ENCODE peak calls at places on chromosomes 11 and 22, in ten cellular contexts. M, X, I, D, N, R, C, V, A and S are unnamed samples.

GRCh38 chr11:119647254-119647653 is 81.7 kb downstream of the NECTIN1 start:
- DNase-seq in I (no peak), C (peak), N (no peak), X (no peak), V (no peak), D (no peak), A (no peak), R (no peak), M (no peak), S (no peak)

GRCh38 chr11:114291381-114291780 is 4.8 kb upstream of the NNMT start:
- DNase-seq in X (no peak), C (no peak), M (no peak), I (no peak), D (no peak), N (no peak), V (no peak), R (no peak), A (no peak), S (no peak)

GRCh38 chr11:134098566-134099184 is 29.8 kb downstream of the JAM3 start:
- DNase-seq in C (no peak), D (no peak), N (no peak), I (no peak), M (no peak), X (no peak), A (no peak), V (no peak), R (no peak), S (no peak)

GRCh38 chr11:73382747-73383146 is 6.5 kb downstream of the RELT start:
- DNase-seq in X (no peak), D (no peak), N (no peak), A (peak), I (no peak), V (no peak), M (no peak), C (no peak), R (no peak), S (no peak)

GRCh38 chr11:127651175-127651887 is 650.8 kb upstream of the KIRREL3 start:
- DNase-seq in M (no peak), N (no peak), A (no peak), I (no peak), D (no peak), V (no peak), X (no peak), C (no peak), R (no peak), S (no peak)

GRCh38 chr11:61972112-61972795 is 4.8 kb upstream of the FTH1 start:
- DNase-seq in N (no peak), A (no peak), R (no peak), X (no peak), V (no peak), D (no peak), C (no peak), M (no peak), I (peak), S (no peak)

GRCh38 chr11:66868726-66869291 is 11.9 kb downstream of the LRFN4 start:
- DNase-seq in M (no peak), A (peak), D (no peak), R (peak), I (peak), X (peak), V (peak), N (no peak), C (no peak), S (no peak)

GRCh38 chr11:83477772-83478171 is 191.6 kb upstream of the CCDC90B start:
- DNase-seq in D (no peak), C (no peak), X (no peak), A (no peak), R (no peak), M (no peak), I (no peak), N (no peak), V (no peak), S (no peak)

GRCh38 chr11:12800032-12800671 is 125.9 kb downstream of the TEAD1 start:
- DNase-seq in D (no peak), C (no peak), R (no peak), A (no peak), I (no peak), X (no peak), M (no peak), N (no peak), V (peak), S (peak)

GRCh38 chr11:69447786-69448185 is 33.7 kb upstream of the LINC01488 start:
- DNase-seq in V (no peak), X (no peak), C (peak), I (no peak), D (no peak), M (no peak), R (no peak), N (no peak), A (no peak), S (no peak)

GRCh38 chr11:14249121-14249963 is 109.6 kb downstream of the RRAS2 start:
- DNase-seq in A (peak), R (peak), X (peak), V (peak), N (no peak), I (peak), D (peak), M (peak), C (peak), S (no peak)

GRCh38 chr22:42947211-42947990 is 67.5 kb downstream of the PACSIN2 start:
- DNase-seq in N (no peak), A (no peak), C (peak), I (no peak), V (no peak), X (peak), R (peak), D (peak), M (peak), S (no peak)

GRCh38 chr22:46574993-46575914 is 37.8 kb upstream of the CELSR1 start:
- DNase-seq in A (no peak), R (peak), C (no peak), X (peak), D (peak), I (peak), N (no peak), V (peak), M (no peak), S (no peak)

GRCh38 chr22:34502821-34503220 is 563.1 kb upstream of the ISX start:
- DNase-seq in V (no peak), C (no peak), I (no peak), R (no peak), N (no peak), X (no peak), M (no peak), D (no peak), A (no peak), S (peak)

GRCh38 chr11:64619811-64620285 is 28.8 kb downstream of the SLC22A12 start:
- DNase-seq in C (no peak), V (peak), X (peak), N (no peak), A (no peak), I (no peak), R (peak), M (peak), D (peak), S (no peak)

GRCh38 chr11:128757235-128757711 is 63.4 kb downstream of the FLI1 start:
- DNase-seq in V (peak), N (no peak), A (peak), R (no peak), M (no peak), I (no peak), D (peak), X (peak), C (no peak), S (no peak)

DNA sequence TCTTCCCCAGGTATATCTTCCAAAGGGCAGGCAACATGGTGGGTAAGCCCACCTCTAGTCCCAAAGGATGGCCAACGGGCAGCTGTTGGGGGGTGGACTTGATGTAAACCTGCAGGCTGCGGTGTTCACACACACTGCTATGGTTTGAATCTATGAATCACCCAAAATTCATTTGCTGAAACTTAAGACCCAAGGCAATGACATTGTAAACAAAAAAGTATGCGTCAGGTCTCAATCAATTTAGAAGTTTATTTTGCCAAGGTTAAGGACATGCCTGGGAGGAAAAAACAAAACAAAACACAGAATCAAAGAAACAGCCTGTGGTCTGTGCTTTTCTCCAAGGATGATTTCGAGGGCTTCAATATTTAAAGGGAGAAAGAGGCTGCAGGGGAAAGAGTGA is 18.3 kb downstream of the RCN1 start:
- DNase-seq in N (no peak), A (no peak), R (no peak), V (no peak), X (no peak), I (no peak), M (no peak), C (no peak), D (no peak), S (no peak)
- H3K27ac ChIP-seq in N (no peak), A (no peak), R (no peak), V (no peak), X (no peak), I (no peak), M (no peak), C (no peak), D (no peak), S (no peak)

DNA sequence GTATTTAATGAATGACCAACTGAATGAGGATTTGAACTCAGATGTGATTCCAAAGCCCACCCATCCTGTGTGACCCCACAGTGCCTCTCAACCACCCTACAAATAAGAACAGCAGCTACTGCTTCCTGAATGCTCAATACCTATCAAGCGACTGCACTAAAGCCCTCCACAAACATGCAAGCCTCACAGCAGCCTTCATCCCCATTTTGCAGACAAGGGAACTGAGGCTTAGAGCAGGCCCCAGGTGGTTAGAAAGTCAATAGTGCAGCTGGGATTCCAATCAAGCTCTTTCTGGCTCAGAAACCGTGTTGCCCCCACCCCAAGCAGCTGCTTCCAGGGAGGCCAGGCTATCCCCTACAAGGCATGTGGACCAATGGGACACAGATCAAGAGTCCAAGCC is 57.2 kb downstream of the SMCO4 start:
- DNase-seq in X (no peak), C (no peak), M (no peak), N (no peak), I (no peak), R (no peak), V (no peak), A (no peak), D (no peak), S (no peak)
- H3K27ac ChIP-seq in X (no peak), C (no peak), M (no peak), N (no peak), I (no peak), R (no peak), V (no peak), A (no peak), D (no peak), S (no peak)

DNA sequence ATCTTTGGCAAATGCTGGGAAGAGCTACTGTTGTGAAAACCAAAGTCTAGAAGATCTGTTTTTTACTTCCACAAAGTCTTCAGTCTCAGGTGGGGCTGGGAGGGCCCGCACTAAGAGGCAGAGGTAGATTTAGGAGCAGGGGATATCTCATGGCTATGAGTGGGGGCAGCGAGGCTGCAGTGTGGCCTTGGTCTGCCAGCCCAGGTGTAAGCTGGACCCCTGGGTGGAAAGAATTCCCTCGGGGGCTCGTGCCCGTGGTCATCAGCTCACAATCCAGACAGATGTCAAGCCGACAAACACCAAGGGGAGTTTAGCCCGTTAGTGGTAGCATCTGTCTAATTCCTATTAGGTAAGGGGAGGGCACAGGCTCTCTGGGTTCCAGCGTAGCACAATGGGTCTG is 9.0 kb downstream of the PKNOX2 start:
- DNase-seq in X (no peak), V (no peak), C (no peak), R (no peak), N (no peak), I (no peak), A (no peak), M (no peak), D (no peak), S (no peak)
- H3K27ac ChIP-seq in X (no peak), V (no peak), C (no peak), R (no peak), N (no peak), I (no peak), A (no peak), M (no peak), D (no peak), S (no peak)

GRCh38 chr11:93116641-93117577 is 80.9 kb downstream of the SLC36A4 start:
- DNase-seq in A (no peak), D (no peak), I (no peak), C (no peak), M (no peak), X (peak), N (no peak), V (peak), R (peak), S (no peak)

GRCh38 chr11:93117578-93117964 is 80.2 kb downstream of the SLC36A4 start:
- DNase-seq in A (no peak), M (no peak), N (no peak), C (no peak), D (no peak), V (no peak), I (no peak), X (no peak), R (no peak), S (no peak)

GRCh38 chr11:93113824-93114223 is 84.0 kb downstream of the SLC36A4 start:
- DNase-seq in A (no peak), D (no peak), V (no peak), M (no peak), N (no peak), I (no peak), X (peak), R (peak), C (no peak), S (no peak)
- H3K27ac ChIP-seq in A (no peak), D (no peak), V (no peak), M (no peak), N (no peak), I (no peak), X (no peak), R (no peak), C (no peak), S (no peak)

GRCh38 chr11:10327254-10327653 is 22.4 kb downstream of the ADM start:
- DNase-seq in I (no peak), C (no peak), V (no peak), M (no peak), X (no peak), R (no peak), D (no peak), A (no peak), N (no peak), S (no peak)
- H3K27ac ChIP-seq in I (peak), C (no peak), V (peak), M (peak), X (no peak), R (no peak), D (peak), A (peak), N (peak), S (no peak)

GRCh38 chr22:35617137-35617755 is at the start of gene MB:
- DNase-seq in C (peak), V (no peak), N (no peak), A (no peak), X (no peak), M (no peak), I (no peak), R (no peak), D (peak), S (no peak)
- H3K27ac ChIP-seq in C (peak), V (no peak), N (no peak), A (peak), X (no peak), M (no peak), I (no peak), R (no peak), D (peak), S (no peak)

GRCh38 chr11:450809-451451 is 851 bp downstream of the PTDSS2 start:
- DNase-seq in X (peak), V (peak), M (peak), R (peak), N (no peak), C (no peak), I (peak), D (peak), A (peak), S (peak)
- H3K27ac ChIP-seq in X (no peak), V (peak), M (no peak), R (no peak), N (no peak), C (peak), I (peak), D (peak), A (peak), S (no peak)

DNA sequence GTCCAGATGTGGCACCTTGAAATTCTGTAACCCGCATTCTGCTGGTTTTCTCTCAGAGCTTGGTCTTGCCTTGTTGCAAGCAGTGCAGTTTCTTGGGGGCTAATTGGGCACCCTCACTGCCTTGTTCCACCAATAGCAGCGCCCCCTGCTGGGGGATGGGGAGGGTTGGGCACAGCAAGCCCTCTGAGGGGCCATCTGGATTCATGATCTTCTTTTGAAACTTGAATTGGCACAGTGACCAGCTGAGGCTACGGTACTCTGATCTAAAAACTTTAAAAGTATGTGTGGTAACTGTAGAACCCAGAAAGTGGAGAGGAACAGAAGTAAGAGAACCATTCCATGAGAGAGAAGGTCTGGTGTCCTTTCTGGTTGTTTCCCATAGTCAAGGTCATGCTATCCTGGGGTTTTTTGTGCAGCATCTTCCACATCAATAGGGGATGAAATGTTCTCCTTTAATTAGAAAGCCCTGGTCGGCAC is 64.2 kb downstream of the MED15 start:
- DNase-seq in X (peak), D (peak), R (peak), C (no peak), I (no peak), V (peak), M (no peak), A (peak), N (no peak), S (no peak)
- H3K27ac ChIP-seq in X (no peak), D (no peak), R (no peak), C (no peak), I (peak), V (no peak), M (no peak), A (no peak), N (no peak), S (peak)

GRCh38 chr11:19891050-19891449 is 178.4 kb downstream of the NAV2 start:
- DNase-seq in I (no peak), M (no peak), D (no peak), R (no peak), X (no peak), C (no peak), A (no peak), N (no peak), V (no peak), S (no peak)
- H3K27ac ChIP-seq in I (no peak), M (no peak), D (no peak), R (no peak), X (no peak), C (no peak), A (no peak), N (peak), V (no peak), S (no peak)